ENCODE peak calls at places on chromosomes 7 and 10, in nine cellular contexts. S, D, M, C, G, K, X, U and Z are unnamed samples.

GRCh38 chr10:89591111-89591795 is 53.8 kb downstream of the PANK1 start:
- DNase-seq in K (no peak), G (no peak), M (no peak), C (no peak), X (no peak), U (no peak), D (no peak), S (no peak), Z (no peak)

GRCh38 chr7:4751398-4751947 is 23.9 kb upstream of the AP5Z1 start:
- DNase-seq in U (no peak), C (no peak), S (no peak), M (no peak), G (no peak), X (no peak), K (no peak), D (no peak), Z (no peak)

GRCh38 chr7:127437772-127438330 is 45.3 kb upstream of the ZNF800 start:
- DNase-seq in G (no peak), U (no peak), C (no peak), X (no peak), M (no peak), D (no peak), K (no peak), S (peak), Z (no peak)

GRCh38 chr7:105590793-105591192 is 9.5 kb upstream of the EFCAB10 start:
- DNase-seq in U (no peak), K (no peak), M (no peak), S (no peak), C (no peak), D (no peak), G (no peak), X (no peak), Z (no peak)

GRCh38 chr7:7681936-7682329 is 36.5 kb downstream of the RPA3 start:
- DNase-seq in D (no peak), U (no peak), G (no peak), X (no peak), M (no peak), S (no peak), C (no peak), K (no peak), Z (no peak)

GRCh38 chr7:22664988-22665798 is 61.8 kb upstream of the IL6 start:
- DNase-seq in K (no peak), X (no peak), U (no peak), M (peak), G (no peak), S (no peak), D (peak), C (no peak), Z (no peak)

GRCh38 chr10:130984686-130985085 is 326.8 kb downstream of the TCERG1L start:
- DNase-seq in U (no peak), M (no peak), G (no peak), K (no peak), C (no peak), S (no peak), X (no peak), D (no peak), Z (peak)

GRCh38 chr7:101216001-101216859 is 1.2 kb downstream of the PLOD3 start:
- DNase-seq in S (no peak), C (peak), U (no peak), X (no peak), K (no peak), D (no peak), G (no peak), M (no peak), Z (no peak)

GRCh38 chr7:25852249-25852994 is 299.6 kb upstream of the NFE2L3 start:
- DNase-seq in D (peak), S (peak), K (no peak), M (peak), X (no peak), G (peak), U (no peak), C (peak), Z (no peak)

GRCh38 chr10:125768217-125768616 is 7.4 kb downstream of the MMP21 start:
- DNase-seq in S (no peak), X (no peak), M (no peak), U (no peak), K (no peak), D (no peak), G (no peak), C (no peak), Z (no peak)

GRCh38 chr10:12130237-12130872 is 878 bp downstream of the SEC61A2 start:
- DNase-seq in X (peak), G (peak), C (peak), K (peak), U (peak), S (peak), M (peak), D (no peak), Z (peak)

GRCh38 chr10:76736392-76736791 is 901.2 kb downstream of the KCNMA1 start:
- DNase-seq in D (no peak), X (no peak), M (no peak), G (peak), U (no peak), S (peak), K (no peak), C (no peak), Z (no peak)

GRCh38 chr10:45585131-45585530 is 87.4 kb downstream of the ZFAND4 start:
- DNase-seq in U (no peak), S (no peak), M (no peak), D (no peak), X (no peak), K (no peak), G (no peak), C (no peak), Z (no peak)

GRCh38 chr10:87531908-87532622 is 27.4 kb downstream of the MINPP1 start:
- DNase-seq in G (no peak), U (no peak), C (no peak), X (no peak), K (no peak), S (no peak), D (no peak), M (no peak), Z (no peak)

GRCh38 chr10:91682912-91683311 is 50.0 kb upstream of the PPP1R3C start:
- DNase-seq in S (no peak), M (no peak), X (no peak), G (no peak), C (no peak), U (no peak), K (no peak), D (no peak), Z (no peak)

GRCh38 chr10:58515296-58515956 is 2.8 kb downstream of the BICC1 start:
- DNase-seq in C (no peak), M (no peak), D (no peak), G (no peak), U (no peak), X (no peak), S (no peak), K (no peak), Z (no peak)

GRCh38 chr10:48740023-48740707 is 55.5 kb downstream of the WDFY4 start:
- DNase-seq in D (no peak), X (no peak), C (no peak), G (no peak), M (no peak), U (no peak), S (no peak), K (no peak), Z (no peak)

GRCh38 chr10:116732546-116732945 is 9.8 kb downstream of the HSPA12A start:
- DNase-seq in C (no peak), G (no peak), D (no peak), S (no peak), M (no peak), X (no peak), U (no peak), K (no peak), Z (no peak)

GRCh38 chr10:9296206-9296605 is 1241.7 kb downstream of the GATA3 start:
- DNase-seq in U (no peak), D (no peak), C (no peak), S (no peak), M (no peak), K (no peak), X (no peak), G (no peak), Z (no peak)

GRCh38 chr7:157007470-157008066 is 2.9 kb downstream of the MNX1 start:
- DNase-seq in X (no peak), M (no peak), S (no peak), D (no peak), G (no peak), K (no peak), C (peak), U (no peak), Z (no peak)

GRCh38 chr10:108911814-108912541 is 1011.3 kb downstream of the XPNPEP1 start:
- DNase-seq in D (peak), K (no peak), M (no peak), X (no peak), U (no peak), S (peak), C (peak), G (peak), Z (peak)

GRCh38 chr10:103676851-103677417 is 178.4 kb downstream of the SH3PXD2A start:
- DNase-seq in U (no peak), G (no peak), S (peak), C (no peak), D (peak), X (no peak), K (no peak), M (no peak), Z (no peak)

GRCh38 chr10:68628576-68629127 is 68.5 kb downstream of the TET1 start:
- DNase-seq in X (no peak), M (no peak), D (no peak), G (no peak), U (no peak), S (no peak), K (no peak), C (no peak), Z (no peak)

GRCh38 chr10:97759157-97759980 is 12.4 kb downstream of the SFRP5 start:
- DNase-seq in U (no peak), G (peak), C (peak), S (peak), M (peak), X (no peak), K (peak), D (peak), Z (peak)

GRCh38 chr10:99346247-99346646 is 17.1 kb downstream of the CNNM1 start:
- DNase-seq in D (no peak), S (peak), K (no peak), X (no peak), M (no peak), U (no peak), G (no peak), C (no peak), Z (no peak)

GRCh38 chr7:111919690-111920179 is 286.5 kb downstream of the DOCK4 start:
- DNase-seq in U (no peak), S (peak), M (no peak), K (no peak), G (no peak), D (no peak), C (no peak), X (no peak), Z (no peak)

GRCh38 chr10:61819208-61819607 is 82.3 kb upstream of the ARID5B start:
- DNase-seq in G (no peak), S (no peak), M (no peak), K (no peak), C (no peak), U (no peak), X (no peak), D (no peak), Z (no peak)

GRCh38 chr7:88888684-88889083 is 93.1 kb upstream of the TEX47 start:
- DNase-seq in D (no peak), G (no peak), X (no peak), U (no peak), K (no peak), M (no peak), C (no peak), S (peak), Z (no peak)

GRCh38 chr7:20713792-20714191 is 72.9 kb downstream of the SP8 start:
- DNase-seq in K (no peak), G (no peak), D (no peak), S (no peak), X (no peak), C (no peak), M (no peak), U (no peak), Z (no peak)
- TF ChIP-seq CTCF in K (no peak), G (no peak), D (no peak), S (no peak), X (no peak), C (no peak), M (no peak), U (no peak), Z (no peak)

GRCh38 chr10:3749597-3750351 is 35.2 kb downstream of the KLF6 start:
- DNase-seq in X (no peak), C (no peak), K (no peak), U (no peak), G (peak), S (peak), M (no peak), D (peak), Z (no peak)
- H3K4me3 ChIP-seq in X (no peak), C (no peak), K (no peak), U (no peak), G (no peak), S (no peak), M (no peak), D (no peak), Z (no peak)

DNA sequence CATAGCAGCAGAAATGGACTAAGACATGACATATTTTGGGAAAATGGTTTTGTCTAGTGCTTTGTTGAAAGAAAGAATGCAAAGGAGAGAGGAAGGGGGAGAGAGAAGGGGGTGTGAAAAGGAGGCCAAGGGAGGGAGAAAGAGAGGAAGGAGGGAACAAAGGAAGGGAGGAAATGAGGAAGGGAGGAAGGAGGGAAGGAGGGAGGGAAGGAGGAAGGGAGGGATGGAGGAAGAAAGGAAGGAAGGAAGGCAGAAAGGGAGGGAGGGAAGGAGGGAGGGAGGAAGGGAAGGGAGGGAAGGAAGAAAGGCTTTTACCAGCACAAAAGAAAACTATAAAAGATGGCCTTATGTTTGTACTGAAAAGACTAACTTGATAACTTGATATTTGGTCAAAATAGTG is 65.1 kb upstream of the ST8SIA6 start:
- DNase-seq in G (no peak), U (no peak), S (no peak), M (no peak), K (no peak), D (no peak), X (no peak), C (no peak), Z (no peak)
- TF ChIP-seq CTCF in G (no peak), U (no peak), S (no peak), M (no peak), K (no peak), D (no peak), X (no peak), C (no peak), Z (no peak)

DNA sequence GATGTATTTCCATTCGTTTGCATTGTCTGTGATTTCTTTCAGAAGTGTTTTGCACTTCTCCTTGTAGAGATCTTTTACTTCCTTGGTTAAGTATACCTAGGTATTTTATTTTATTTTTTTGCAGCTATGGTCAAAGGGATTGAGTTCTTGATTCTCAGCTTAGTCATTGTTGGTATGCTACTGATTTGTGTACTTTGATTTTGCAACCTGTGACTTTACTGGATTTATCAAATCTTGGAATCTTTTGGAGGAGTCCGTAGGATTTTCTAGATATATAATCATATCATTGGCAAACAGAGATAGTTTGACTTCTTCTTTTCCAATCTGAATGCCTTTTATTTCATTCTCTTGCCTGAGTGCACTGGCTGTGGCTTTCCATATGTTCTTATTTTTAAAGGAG is 41.9 kb downstream of the CCSER2 start:
- DNase-seq in S (no peak), U (no peak), K (no peak), D (no peak), C (no peak), G (no peak), M (no peak), X (no peak), Z (no peak)
- H3K4me3 ChIP-seq in S (no peak), U (no peak), K (no peak), D (no peak), C (no peak), G (no peak), M (no peak), X (no peak), Z (no peak)

GRCh38 chr7:108808556-108808955 is 238.9 kb downstream of the DNAJB9 start:
- DNase-seq in C (no peak), M (no peak), D (no peak), U (no peak), G (no peak), S (no peak), X (no peak), K (no peak), Z (no peak)

GRCh38 chr7:108809356-108809755 is 239.7 kb downstream of the DNAJB9 start:
- DNase-seq in G (no peak), X (no peak), U (no peak), M (no peak), C (no peak), S (no peak), K (no peak), D (no peak), Z (no peak)

GRCh38 chr7:108802639-108803038 is 233.0 kb downstream of the DNAJB9 start:
- DNase-seq in S (no peak), U (no peak), G (no peak), D (no peak), X (no peak), K (no peak), C (no peak), M (no peak), Z (no peak)

GRCh38 chr7:108805808-108806397 is 236.2 kb downstream of the DNAJB9 start:
- DNase-seq in C (no peak), M (no peak), K (no peak), U (no peak), D (no peak), X (no peak), S (peak), G (peak), Z (no peak)
- TF ChIP-seq CTCF in C (no peak), M (no peak), K (peak), U (peak), D (no peak), X (peak), S (peak), G (peak), Z (no peak)